ENCODE peak calls at places on chromosomes 4 and X, in five cellular contexts. M is AG04450, F is kidney epithelial cell, S is prostate gland, Y is sigmoid colon. Z is an unnamed sample.

GRCh38 chr4:51836531-51836930 is 6.4 kb upstream of the DCUN1D4 start:
- DNase-seq in F (no peak), S (no peak), M (no peak), Y (no peak), Z (no peak)

GRCh38 chrX:46961574-46962279 is 49.5 kb downstream of the JADE3 start:
- DNase-seq in S (no peak), M (no peak), Y (no peak), F (no peak), Z (no peak)

GRCh38 chr4:55865228-55865806 is 11.9 kb downstream of the EXOC1 start:
- DNase-seq in S (no peak), Y (no peak), M (no peak), F (no peak), Z (no peak)

GRCh38 chrX:103012945-103013344 is 51.0 kb downstream of the BEX1 start:
- DNase-seq in Y (no peak), F (no peak), S (no peak), M (no peak), Z (no peak)

GRCh38 chrX:145405012-145405411 is 157.7 kb downstream of the SPANXN1 start:
- DNase-seq in Y (no peak), M (no peak), F (no peak), S (no peak), Z (no peak)

GRCh38 chrX:1507511-1508463 is 29.2 kb downstream of the P2RY8 start:
- DNase-seq in M (no peak), Y (peak), F (no peak), S (no peak), Z (no peak)

GRCh38 chrX:22159071-22159470 is 113.6 kb upstream of the CBLL2 start:
- DNase-seq in Y (no peak), S (no peak), F (no peak), M (no peak), Z (no peak)

GRCh38 chr4:104860227-104861123 is 286.2 kb upstream of the TET2 start:
- DNase-seq in M (peak), F (peak), Y (peak), S (peak), Z (peak)

GRCh38 chr4:3722446-3723231 is 43.5 kb upstream of the ADRA2C start:
- DNase-seq in S (no peak), Y (no peak), M (no peak), F (no peak), Z (no peak)

GRCh38 chr4:54942735-54943134 is 182.7 kb downstream of the KDR start:
- DNase-seq in F (no peak), M (no peak), Y (no peak), S (no peak), Z (no peak)

GRCh38 chrX:69503835-69504625 is at the start of gene NALF2:
- DNase-seq in M (no peak), F (peak), Y (peak), S (peak), Z (no peak)

GRCh38 chrX:18354369-18355329 is at the start of gene SCML2:
- DNase-seq in M (no peak), S (peak), Y (peak), F (no peak), Z (no peak)

GRCh38 chr4:787561-787981 is 38.4 kb downstream of the CPLX1 start:
- DNase-seq in Y (peak), M (no peak), S (no peak), F (no peak), Z (no peak)

GRCh38 chr4:26557164-26557563 is 26.7 kb upstream of the TBC1D19 start:
- DNase-seq in F (no peak), S (no peak), Y (no peak), M (peak), Z (no peak)

GRCh38 chr4:82811838-82812672 is 13.5 kb upstream of the SCD5 start:
- DNase-seq in S (no peak), F (no peak), M (no peak), Y (no peak), Z (no peak)

GRCh38 chrX:153633607-153634180 is 13.3 kb upstream of the DUSP9 start:
- DNase-seq in F (no peak), S (no peak), Y (peak), M (no peak), Z (no peak)

GRCh38 chrX:67596839-67597790 is 53.3 kb downstream of the AR start:
- DNase-seq in Y (no peak), M (no peak), F (no peak), S (no peak), Z (no peak)

GRCh38 chr4:112516401-112517066 is 554 bp upstream of the NEUROG2 start:
- DNase-seq in M (no peak), F (no peak), S (no peak), Y (no peak), Z (no peak)

GRCh38 chrX:103817502-103817901 is 14.6 kb downstream of the RAB9B start:
- DNase-seq in F (no peak), M (no peak), Y (no peak), S (peak), Z (peak)

GRCh38 chr4:184170996-184171395 is 46.7 kb downstream of the ENPP6 start:
- DNase-seq in S (no peak), M (peak), Y (no peak), F (no peak), Z (peak)

GRCh38 chr4:72604324-72604723 is 35.3 kb upstream of the ADAMTS3 start:
- DNase-seq in Y (no peak), S (no peak), F (no peak), M (no peak), Z (no peak)

DNA sequence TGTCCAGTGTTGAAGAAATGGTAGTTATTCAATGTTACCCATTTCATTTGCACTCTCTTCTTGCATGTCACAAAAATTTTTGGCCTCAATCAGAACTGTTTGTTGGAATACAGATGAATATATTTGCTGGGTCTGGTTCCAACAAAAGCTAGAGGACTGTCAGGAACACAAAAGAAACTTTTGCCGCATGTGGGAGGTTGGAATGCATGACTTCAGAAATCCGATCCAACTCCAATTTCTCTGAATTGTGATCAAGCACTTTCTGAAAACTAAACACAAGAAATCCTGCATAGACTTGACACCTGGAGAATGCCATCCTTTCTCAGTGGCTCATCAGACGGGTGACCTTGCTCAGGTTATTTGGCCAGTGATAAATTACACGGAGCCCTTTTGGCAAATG is 15.4 kb downstream of the SETD7 start:
- DNase-seq in F (no peak), Y (no peak), S (no peak), M (no peak), Z (no peak)
- H3K4me3 ChIP-seq in F (no peak), Y (no peak), S (no peak), M (no peak), Z (no peak)

DNA sequence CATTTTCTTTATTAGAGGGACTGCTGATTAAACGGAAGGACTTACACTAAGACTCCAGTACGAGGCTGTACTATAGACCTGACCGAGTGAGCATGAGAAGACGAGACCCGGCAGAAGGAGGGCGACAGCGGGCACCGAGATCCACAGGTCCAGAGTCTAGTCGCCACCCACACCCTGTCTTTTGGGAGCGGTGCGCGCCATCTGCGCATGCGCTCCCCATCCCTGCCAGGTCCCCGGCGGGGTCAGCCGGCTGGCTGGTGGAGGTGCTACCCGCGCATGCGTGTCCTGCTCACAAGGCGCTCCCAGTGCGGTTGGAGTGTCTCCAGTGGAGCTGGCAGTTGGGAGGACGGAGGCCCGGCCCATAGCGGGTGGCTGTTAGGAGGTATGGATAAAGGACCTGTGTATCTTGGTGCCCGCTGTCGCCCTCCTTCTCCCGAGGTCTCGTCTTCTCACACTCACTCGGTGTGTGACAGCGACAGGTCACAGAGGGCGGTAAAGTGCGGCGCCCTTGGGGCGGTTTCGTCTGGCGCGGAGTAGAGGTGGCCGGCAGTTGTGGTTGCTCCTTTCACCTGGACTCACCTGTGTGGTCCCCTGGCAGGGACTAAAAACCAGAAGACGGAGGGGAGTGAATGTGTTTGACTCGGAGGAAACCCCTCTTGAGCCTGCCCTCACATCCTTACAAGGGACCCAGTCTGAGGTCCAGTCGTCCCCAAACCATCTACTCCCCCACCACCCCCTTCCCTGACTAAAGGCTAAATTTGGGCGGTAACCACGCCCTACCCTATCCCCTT is 7.6 kb upstream of the HSD17B10 start:
- DNase-seq in S (peak), Y (peak), F (no peak), M (no peak), Z (peak)
- H3K4me3 ChIP-seq in S (peak), Y (peak), F (peak), M (peak), Z (peak)

DNA sequence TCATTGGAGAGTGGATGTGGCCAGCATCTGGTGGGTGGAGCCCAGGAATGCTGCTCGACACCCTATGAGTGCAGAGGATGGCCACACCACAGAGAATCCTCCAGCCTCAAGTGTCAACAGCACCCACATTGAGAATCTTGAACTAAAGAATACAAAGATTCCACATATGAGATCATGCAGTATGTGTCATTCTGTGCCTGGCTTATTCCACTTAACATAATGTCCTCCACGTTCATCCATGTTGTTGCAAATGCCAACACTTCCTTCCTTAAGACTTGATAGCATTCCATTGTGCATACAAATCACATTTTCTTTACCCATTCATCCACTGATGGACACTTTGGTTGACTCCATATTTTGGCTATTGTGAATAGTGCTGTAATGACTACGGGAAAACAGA is 145.8 kb downstream of the PRKX start:
- DNase-seq in F (no peak), S (no peak), Y (no peak), M (no peak), Z (no peak)
- H3K4me3 ChIP-seq in F (no peak), S (no peak), Y (no peak), M (no peak), Z (no peak)

DNA sequence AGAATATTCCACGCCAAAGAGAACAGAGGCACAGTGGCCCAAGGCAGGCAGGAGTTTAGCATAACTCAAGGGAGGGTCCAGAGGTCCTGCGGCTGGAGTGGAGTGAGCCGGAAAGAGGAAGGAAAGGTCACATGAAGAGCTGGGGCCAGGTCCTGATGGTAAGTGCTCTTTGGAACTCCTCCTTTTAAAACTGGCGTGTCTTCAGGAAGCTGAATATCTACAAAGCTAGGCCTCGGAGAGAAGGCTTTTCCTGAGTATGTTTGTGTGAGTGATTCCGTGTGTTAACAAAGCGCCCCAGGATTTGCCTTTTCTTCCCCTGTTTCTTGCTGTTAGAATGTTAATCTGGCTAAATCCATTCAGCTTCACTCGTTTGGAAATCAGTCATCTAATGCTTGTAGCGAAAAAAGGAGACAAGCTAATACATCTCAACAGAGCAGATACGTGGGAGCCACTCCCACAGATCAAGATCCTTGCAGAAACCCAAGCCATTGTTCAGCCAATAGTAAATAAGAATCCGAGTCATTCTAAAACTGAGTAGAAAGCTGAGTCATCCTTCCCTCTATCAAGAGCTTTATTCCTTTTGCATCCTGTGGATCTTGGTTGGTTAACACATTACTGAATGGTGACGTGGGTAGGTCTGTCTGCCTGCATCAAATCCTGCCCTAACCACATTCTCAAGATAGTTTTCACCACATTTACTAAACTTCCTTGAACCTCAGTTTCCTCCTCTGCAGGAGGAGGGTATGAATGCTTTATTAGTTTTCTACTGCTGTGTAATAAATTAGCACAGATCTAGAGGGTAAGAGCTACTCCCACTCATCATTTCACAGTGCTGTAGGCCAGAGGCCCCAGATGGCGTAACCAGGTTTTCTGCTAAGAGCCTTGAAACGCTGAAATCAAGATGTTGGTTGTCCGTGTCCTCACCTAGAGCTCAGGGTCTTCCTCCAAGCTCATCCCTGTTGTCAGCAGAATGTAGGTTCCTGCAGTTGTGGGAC is 43.2 kb upstream of the RBM47 start:
- DNase-seq in S (no peak), M (peak), Y (no peak), F (peak), Z (peak)
- H3K4me3 ChIP-seq in S (no peak), M (no peak), Y (no peak), F (no peak), Z (peak)

GRCh38 chrX:53280703-53281320 is 572 bp downstream of the IQSEC2 start:
- DNase-seq in S (no peak), Y (peak), M (no peak), F (no peak), Z (peak)

GRCh38 chrX:53281321-53281822 is at the start of gene IQSEC2:
- DNase-seq in M (peak), F (no peak), Y (peak), S (peak), Z (peak)

GRCh38 chrX:53282313-53282712 is 929 bp upstream of the IQSEC2 start:
- DNase-seq in Y (no peak), M (no peak), S (no peak), F (no peak), Z (no peak)

GRCh38 chrX:53280316-53280702 is 1.1 kb downstream of the IQSEC2 start:
- DNase-seq in F (no peak), M (no peak), S (no peak), Y (no peak), Z (no peak)

GRCh38 chrX:53279296-53280237 is 1.8 kb downstream of the IQSEC2 start:
- DNase-seq in F (no peak), Y (peak), M (no peak), S (no peak), Z (no peak)
- H3K4me3 ChIP-seq in F (no peak), Y (no peak), M (peak), S (no peak), Z (peak)

GRCh38 chr4:157222764-157223145 is 2.2 kb downstream of the GRIA2 start:
- DNase-seq in Y (no peak), F (no peak), M (no peak), S (no peak), Z (no peak)
- H3K4me3 ChIP-seq in Y (no peak), F (peak), M (peak), S (peak), Z (no peak)

GRCh38 chr4:94447754-94448411 is 3.9 kb upstream of the PDLIM5 start:
- DNase-seq in S (no peak), Y (no peak), M (no peak), F (no peak), Z (peak)
- H3K4me3 ChIP-seq in S (no peak), Y (no peak), M (no peak), F (no peak), Z (no peak)

GRCh38 chrX:134975516-134975915 is 15.3 kb upstream of the SMIM10 start:
- DNase-seq in F (no peak), M (no peak), S (no peak), Y (no peak), Z (no peak)
- H3K4me3 ChIP-seq in F (no peak), M (no peak), S (no peak), Y (no peak), Z (no peak)

GRCh38 chrX:129780441-129781105 is 824 bp downstream of the SASH3 start:
- DNase-seq in Y (no peak), F (no peak), M (no peak), S (no peak), Z (no peak)

GRCh38 chrX:129781134-129782014 is 1.6 kb downstream of the SASH3 start:
- DNase-seq in M (no peak), F (no peak), Y (no peak), S (no peak), Z (no peak)

GRCh38 chrX:129779086-129779672 is 570 bp upstream of the SASH3 start:
- DNase-seq in F (no peak), M (no peak), S (no peak), Y (no peak), Z (no peak)

GRCh38 chrX:129782015-129782495 is 2.3 kb downstream of the SASH3 start:
- DNase-seq in Y (no peak), S (no peak), M (no peak), F (no peak), Z (no peak)

GRCh38 chrX:129779747-129780146 is at the start of gene SASH3:
- DNase-seq in Y (peak), S (no peak), M (no peak), F (no peak), Z (no peak)
- H3K4me3 ChIP-seq in Y (no peak), S (no peak), M (no peak), F (no peak), Z (no peak)